ENCODE peak calls at places on chromosomes 5 and 9, in four cellular contexts. E is K562, D is HepG2, Q is H1. L is an unnamed sample.

GRCh38 chr9:112409758-112410157 is 29.9 kb downstream of the HSDL2 start:
- DNase-seq in Q (no peak), E (no peak), D (no peak), L (no peak)

GRCh38 chr9:109705515-109705914 is 74.5 kb upstream of the PALM2AKAP2 start:
- DNase-seq in Q (no peak), D (peak), E (no peak), L (no peak)

GRCh38 chr5:150789943-150790611 is 11.5 kb downstream of the SMIM3 start:
- DNase-seq in D (no peak), Q (no peak), E (no peak), L (peak)

GRCh38 chr5:172658869-172659513 is 17.9 kb downstream of the NEURL1B start:
- DNase-seq in Q (no peak), E (no peak), D (no peak), L (no peak)

GRCh38 chr9:92808726-92809451 is 44.3 kb upstream of the BICD2 start:
- DNase-seq in Q (peak), E (peak), D (peak), L (peak)

GRCh38 chr5:64921386-64921785 is 152.7 kb downstream of the CWC27 start:
- DNase-seq in Q (no peak), D (no peak), E (no peak), L (no peak)

GRCh38 chr5:63263409-63263808 is 684.8 kb downstream of the LRRC70 start:
- DNase-seq in D (no peak), E (no peak), Q (no peak), L (no peak)

GRCh38 chr5:422323-423232 is 20.4 kb upstream of the EXOC3 start:
- DNase-seq in Q (no peak), D (no peak), E (no peak), L (no peak)

GRCh38 chr5:6159864-6160199 is 218.5 kb downstream of the MED10 start:
- DNase-seq in Q (no peak), D (no peak), E (no peak), L (peak)

GRCh38 chr9:98502311-98502975 is 206.3 kb downstream of the GABBR2 start:
- DNase-seq in Q (no peak), D (no peak), E (no peak), L (no peak)

GRCh38 chr9:91243029-91243428 is 118.7 kb downstream of the AUH start:
- DNase-seq in Q (no peak), D (no peak), E (no peak), L (no peak)

GRCh38 chr9:34370335-34370969 is 6.2 kb downstream of the MYORG start:
- DNase-seq in E (no peak), D (no peak), Q (no peak), L (no peak)

GRCh38 chr9:134908524-134909364 is 9.0 kb downstream of the FCN1 start:
- DNase-seq in D (no peak), Q (no peak), E (no peak), L (no peak)

GRCh38 chr5:75734913-75735789 is 17.9 kb upstream of the POC5 start:
- DNase-seq in D (peak), Q (peak), E (no peak), L (peak)

GRCh38 chr5:39072915-39073758 is 1.1 kb downstream of the RICTOR start:
- DNase-seq in Q (no peak), D (peak), E (peak), L (no peak)

GRCh38 chr5:137385064-137385463 is 114.1 kb downstream of the SPOCK1 start:
- DNase-seq in Q (no peak), E (no peak), D (no peak), L (no peak)

GRCh38 chr9:74777136-74777879 is 110.4 kb downstream of the TRPM6 start:
- DNase-seq in E (peak), Q (no peak), D (peak), L (peak)

GRCh38 chr5:139660916-139661814 is 13.0 kb downstream of the CXXC5 start:
- DNase-seq in Q (no peak), E (peak), D (no peak), L (peak)

GRCh38 chr5:66615136-66615535 is 18.9 kb downstream of the MAST4 start:
- DNase-seq in E (no peak), D (no peak), Q (no peak), L (no peak)

GRCh38 chr5:115725522-115725921 is 90.9 kb downstream of the CDO1 start:
- DNase-seq in E (no peak), D (no peak), Q (no peak), L (no peak)

GRCh38 chr9:88672874-88673695 is 138.1 kb downstream of the NXNL2 start:
- DNase-seq in E (no peak), D (peak), Q (no peak), L (peak)

GRCh38 chr5:114184006-114184405 is 177.9 kb upstream of the KCNN2 start:
- DNase-seq in E (no peak), D (no peak), Q (no peak), L (no peak)

GRCh38 chr9:131473891-131474290 is 28.8 kb upstream of the POMT1 start:
- DNase-seq in Q (no peak), D (no peak), E (no peak), L (no peak)

GRCh38 chr5:2901096-2901495 is 149.6 kb upstream of the IRX2 start:
- DNase-seq in Q (no peak), D (no peak), E (no peak), L (no peak)

GRCh38 chr9:79263666-79264460 is 307.9 kb upstream of the TLE4 start:
- DNase-seq in Q (no peak), D (no peak), E (no peak), L (no peak)

GRCh38 chr5:74916831-74917710 is 50.9 kb upstream of the FAM169A start:
- DNase-seq in D (peak), Q (no peak), E (no peak), L (peak)

GRCh38 chr5:44665101-44665701 is 143.5 kb upstream of the MRPS30 start:
- DNase-seq in E (no peak), Q (no peak), D (no peak), L (no peak)

GRCh38 chr9:81377310-81377709 is 312.0 kb downstream of the TLE1 start:
- DNase-seq in D (no peak), E (no peak), Q (no peak), L (no peak)

GRCh38 chr5:33827885-33828284 is 63.9 kb downstream of the ADAMTS12 start:
- DNase-seq in Q (no peak), D (no peak), E (no peak), L (peak)

GRCh38 chr5:126917918-126918623 is 112.3 kb downstream of the MARCHF3 start:
- DNase-seq in D (no peak), Q (no peak), E (peak), L (peak)

GRCh38 chr9:114098660-114099522 is at the start of gene KIF12:
- DNase-seq in Q (no peak), D (peak), E (peak), L (peak)

DNA sequence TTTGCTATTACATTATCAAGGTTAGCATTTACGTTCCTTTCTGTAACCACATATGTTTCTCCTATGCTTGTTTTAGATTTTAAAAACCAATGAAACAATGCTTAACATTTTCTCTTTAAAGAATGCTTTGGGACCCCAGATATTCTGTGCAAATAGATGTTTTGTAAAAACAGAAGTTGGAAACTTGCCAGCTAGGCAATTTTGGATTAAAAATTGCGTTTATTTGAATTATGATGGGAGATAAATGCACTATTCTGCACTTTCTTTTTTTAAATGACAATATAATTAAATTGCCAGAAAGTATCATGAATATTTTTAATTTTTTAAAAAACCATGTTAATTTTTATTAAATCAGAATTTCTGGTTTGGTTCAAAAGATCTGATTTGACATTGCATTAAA is 81.6 kb downstream of the MACIR start:
- DNase-seq in Q (no peak), D (no peak), E (no peak), L (no peak)
- TF ChIP-seq HDAC2 in Q (no peak), D (no peak), E (no peak), L (no peak)

GRCh38 chr5:107169871-107170270 is 500.9 kb downstream of the EFNA5 start:
- DNase-seq in E (no peak), D (no peak), Q (no peak), L (no peak)

GRCh38 chr5:107170620-107171019 is 500.1 kb downstream of the EFNA5 start:
- DNase-seq in Q (no peak), D (no peak), E (no peak), L (no peak)

GRCh38 chr5:107165296-107165695 is 505.4 kb downstream of the EFNA5 start:
- DNase-seq in Q (no peak), E (no peak), D (no peak), L (no peak)
- TF ChIP-seq JUN in Q (no peak), E (no peak), D (no peak), L (no peak)

GRCh38 chr9:129641751-129642585 is at the start of gene ASB6:
- DNase-seq in D (peak), Q (peak), E (peak), L (peak)
- TF ChIP-seq HDAC2 in D (peak), Q (peak), E (no peak), L (no peak)

GRCh38 chr5:110038297-110038997 is 348.7 kb downstream of the MAN2A1 start:
- DNase-seq in E (no peak), Q (no peak), D (no peak), L (no peak)
- TF ChIP-seq JUN in E (no peak), Q (no peak), D (no peak), L (no peak)

GRCh38 chr5:17304282-17304681 is 86.9 kb downstream of the BASP1 start:
- DNase-seq in D (no peak), Q (no peak), E (no peak), L (peak)

GRCh38 chr5:17308326-17309065 is 91.1 kb downstream of the BASP1 start:
- DNase-seq in D (no peak), E (no peak), Q (no peak), L (no peak)

GRCh38 chr5:17306726-17307091 is 89.3 kb downstream of the BASP1 start:
- DNase-seq in D (no peak), E (no peak), Q (no peak), L (no peak)

GRCh38 chr5:17305024-17305423 is 87.6 kb downstream of the BASP1 start:
- DNase-seq in D (no peak), Q (no peak), E (no peak), L (peak)

GRCh38 chr5:17305964-17306725 is 88.7 kb downstream of the BASP1 start:
- DNase-seq in D (peak), E (no peak), Q (no peak), L (peak)
- TF ChIP-seq HDAC2 in D (no peak), E (no peak), Q (no peak), L (no peak)

GRCh38 chr5:91042856-91043255 is 340.3 kb downstream of the ARRDC3 start:
- DNase-seq in D (peak), E (no peak), Q (no peak), L (no peak)

GRCh38 chr5:91042225-91042624 is 340.9 kb downstream of the ARRDC3 start:
- DNase-seq in D (no peak), Q (no peak), E (no peak), L (no peak)

GRCh38 chr5:91033370-91033769 is 349.7 kb downstream of the ARRDC3 start:
- DNase-seq in E (no peak), Q (no peak), D (no peak), L (no peak)

DNA sequence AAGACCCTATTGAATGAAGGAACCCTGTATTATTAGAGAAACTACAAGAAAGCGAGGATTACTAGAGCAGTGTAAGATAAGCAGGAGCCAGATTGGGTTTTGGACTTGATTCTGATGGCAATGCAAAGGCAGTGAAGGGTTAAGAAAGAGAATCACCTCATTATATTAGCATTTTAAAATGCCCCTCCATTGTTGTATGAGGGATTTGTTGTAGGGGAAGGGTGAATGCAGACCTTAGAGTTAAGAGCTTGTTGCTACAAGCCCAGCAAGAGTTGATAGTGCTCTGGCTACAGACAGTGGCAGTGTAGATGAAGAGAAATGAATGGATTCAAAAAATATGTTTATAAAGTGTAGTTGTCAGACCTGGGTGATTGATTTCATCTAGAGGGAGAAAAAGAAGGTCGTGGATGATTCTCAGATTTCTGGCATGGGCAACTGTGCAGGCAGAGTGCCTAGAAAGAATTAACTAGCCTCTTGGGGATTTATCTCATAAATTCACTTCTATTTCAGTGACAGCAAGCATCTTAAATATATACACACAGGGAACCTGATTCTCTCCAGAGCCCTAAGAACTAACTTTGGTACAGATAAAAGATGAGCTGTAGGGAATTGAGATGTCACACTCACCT is 344.8 kb downstream of the ARRDC3 start:
- DNase-seq in D (no peak), Q (no peak), E (no peak), L (no peak)
- TF ChIP-seq JUN in D (no peak), Q (no peak), E (no peak), L (no peak)

L was measured in A549.